ENCODE peak calls at places on chromosomes 1 and 21, in four cellular contexts. D, U, H and L are unnamed samples.
A peak's percentile ranks its signal among the peaks of the same experiment; 100 is the strongest.

GRCh38 chr1:21238141-21238800 is 52.0 kb downstream of the ECE1 start:
- DNase-seq in D (no peak), U (no peak), H (no peak), L (no peak)

GRCh38 chr1:219985169-219985568 is 56.8 kb upstream of the SLC30A10 start:
- DNase-seq in D (no peak), U (no peak), H (no peak), L (no peak)

GRCh38 chr21:34930971-34931370 is 118.1 kb downstream of the RUNX1 start:
- DNase-seq in D (no peak), U (no peak), H (no peak), L (no peak)

GRCh38 chr1:41495171-41495948 is 10.9 kb upstream of the EDN2 start:
- DNase-seq in D (peak; percentile 48), U (no peak), H (peak; percentile 81), L (peak; percentile 80)

GRCh38 chr1:91944087-91944486 is 5.1 kb upstream of the BRDT start:
- DNase-seq in D (no peak), U (no peak), H (no peak), L (no peak)

GRCh38 chr1:53327183-53327941 is 508 bp downstream of the LRP8 start:
- DNase-seq in D (peak; percentile 41), U (peak; percentile 28), H (peak; percentile 28), L (no peak)

GRCh38 chr1:244054924-244055263 is 3.8 kb downstream of the ZBTB18 start:
- DNase-seq in D (no peak), U (no peak), H (no peak), L (no peak)

GRCh38 chr1:91736146-91736998 is 149.6 kb downstream of the TGFBR3 start:
- DNase-seq in D (no peak), U (no peak), H (no peak), L (no peak)

GRCh38 chr1:9201421-9202239 is 32.9 kb upstream of the H6PD start:
- DNase-seq in D (no peak), U (no peak), H (no peak), L (peak; percentile 33)

GRCh38 chr21:35658242-35658641 is 402.1 kb downstream of the SETD4 start:
- DNase-seq in D (no peak), U (no peak), H (no peak), L (no peak)

GRCh38 chr1:242133351-242133750 is 134.5 kb upstream of the MAP1LC3C start:
- DNase-seq in D (no peak), U (no peak), H (no peak), L (no peak)

GRCh38 chr21:46475296-46475695 is 16.6 kb downstream of the DIP2A start:
- DNase-seq in D (no peak), U (no peak), H (no peak), L (no peak)